ENCODE peak calls at places on chromosome 21, in ten cellular contexts. W is cardiac muscle cell, M is GM12865, S is GM10248, N is NB4, A is AG04450, R is thoracic aorta, Q is fibroblast of pulmonary artery, B is MCF 10A, J is colonic mucosa. Y is an unnamed sample.

GRCh38 chr21:21200103-21200938 is 202.1 kb downstream of the NCAM2 start:
- DNase-seq in W (peak), M (no peak), S (no peak), N (no peak), A (peak), R (peak), Q (peak), B (peak), J (peak), Y (peak)

GRCh38 chr21:43703068-43703880 is 15.7 kb upstream of the PDXK start:
- DNase-seq in W (peak), M (no peak), S (no peak), N (peak), A (no peak), R (no peak), Q (peak), B (no peak), J (peak), Y (peak)

GRCh38 chr21:31413698-31414097 is 69.6 kb upstream of the TIAM1 start:
- DNase-seq in W (no peak), M (no peak), S (no peak), N (no peak), A (no peak), R (no peak), Q (no peak), B (no peak), J (no peak), Y (no peak)

GRCh38 chr21:42554251-42554937 is 40.7 kb downstream of the SLC37A1 start:
- DNase-seq in W (no peak), M (no peak), S (no peak), N (no peak), A (no peak), R (no peak), Q (no peak), B (no peak), J (no peak), Y (no peak)

GRCh38 chr21:34936299-34936698 is 112.8 kb downstream of the RUNX1 start:
- DNase-seq in W (no peak), M (no peak), S (no peak), N (no peak), A (no peak), R (no peak), Q (no peak), B (no peak), J (no peak), Y (no peak)

GRCh38 chr21:43278359-43278758 is 109.6 kb downstream of the CRYAA start:
- DNase-seq in W (no peak), M (no peak), S (no peak), N (no peak), A (no peak), R (no peak), Q (no peak), B (no peak), J (no peak), Y (no peak)

GRCh38 chr21:42378418-42378817 is 12.1 kb upstream of the TFF1 start:
- DNase-seq in W (no peak), M (no peak), S (no peak), N (no peak), A (no peak), R (no peak), Q (no peak), B (no peak), J (no peak), Y (no peak)

GRCh38 chr21:15557925-15558324 is 171.9 kb upstream of the USP25 start:
- DNase-seq in W (no peak), M (no peak), S (no peak), N (peak), A (no peak), R (no peak), Q (no peak), B (no peak), J (no peak), Y (no peak)

GRCh38 chr21:32119389-32119788 is 159.5 kb downstream of the MIS18A start:
- DNase-seq in W (no peak), M (no peak), S (no peak), N (no peak), A (no peak), R (no peak), Q (no peak), B (no peak), J (no peak), Y (no peak)

GRCh38 chr21:14581902-14582457 is 35.9 kb upstream of the SAMSN1 start:
- DNase-seq in W (no peak), M (no peak), S (no peak), N (no peak), A (no peak), R (no peak), Q (no peak), B (no peak), J (no peak), Y (no peak)

GRCh38 chr21:43855955-43856354 is 9.1 kb upstream of the AGPAT3 start:
- DNase-seq in W (no peak), M (no peak), S (no peak), N (no peak), A (no peak), R (no peak), Q (no peak), B (no peak), J (no peak), Y (no peak)

GRCh38 chr21:27584266-27584665 is 617.4 kb upstream of the ADAMTS5 start:
- DNase-seq in W (no peak), M (no peak), S (no peak), N (no peak), A (no peak), R (no peak), Q (no peak), B (no peak), J (no peak), Y (no peak)

GRCh38 chr21:42533306-42533962 is 19.8 kb downstream of the SLC37A1 start:
- DNase-seq in W (no peak), M (no peak), S (no peak), N (no peak), A (no peak), R (no peak), Q (no peak), B (no peak), J (no peak), Y (no peak)

GRCh38 chr21:15566692-15567091 is 163.1 kb upstream of the USP25 start:
- DNase-seq in W (no peak), M (no peak), S (no peak), N (no peak), A (no peak), R (no peak), Q (no peak), B (no peak), J (no peak), Y (no peak)

GRCh38 chr21:34707876-34708325 is 39.1 kb downstream of the CLIC6 start:
- DNase-seq in W (no peak), M (peak), S (peak), N (peak), A (no peak), R (no peak), Q (no peak), B (no peak), J (no peak), Y (no peak)

GRCh38 chr21:40386301-40386911 is 460.6 kb downstream of the DSCAM start:
- DNase-seq in W (peak), M (peak), S (no peak), N (peak), A (no peak), R (no peak), Q (no peak), B (peak), J (peak), Y (peak)

GRCh38 chr21:42515708-42516502 is 2.3 kb downstream of the SLC37A1 start:
- DNase-seq in W (no peak), M (no peak), S (no peak), N (no peak), A (no peak), R (no peak), Q (no peak), B (peak), J (peak), Y (peak)

GRCh38 chr21:32131960-32132359 is 146.9 kb downstream of the MIS18A start:
- DNase-seq in W (peak), M (peak), S (no peak), N (peak), A (no peak), R (no peak), Q (peak), B (peak), J (no peak), Y (peak)

GRCh38 chr21:42279341-42279871 is 35.8 kb downstream of the TFF3 start:
- DNase-seq in W (no peak), M (no peak), S (no peak), N (no peak), A (no peak), R (no peak), Q (no peak), B (no peak), J (no peak), Y (no peak)

GRCh38 chr21:42200906-42201614 is 17.9 kb upstream of the ABCG1 start:
- DNase-seq in W (no peak), M (no peak), S (no peak), N (no peak), A (no peak), R (no peak), Q (no peak), B (no peak), J (no peak), Y (no peak)

GRCh38 chr21:36337099-36337509 is 17.1 kb downstream of the MORC3 start:
- DNase-seq in W (peak), M (no peak), S (no peak), N (no peak), A (no peak), R (no peak), Q (peak), B (peak), J (no peak), Y (peak)

GRCh38 chr21:46410516-46410915 is 48.2 kb upstream of the DIP2A start:
- DNase-seq in W (no peak), M (no peak), S (no peak), N (no peak), A (no peak), R (no peak), Q (no peak), B (no peak), J (no peak), Y (no peak)

GRCh38 chr21:37101384-37101783 is 28.3 kb downstream of the TTC3 start:
- DNase-seq in W (no peak), M (no peak), S (no peak), N (no peak), A (no peak), R (no peak), Q (peak), B (no peak), J (no peak), Y (peak)

GRCh38 chr21:43343992-43344886 is 82.7 kb downstream of the SIK1 start:
- DNase-seq in W (no peak), M (no peak), S (no peak), N (no peak), A (no peak), R (no peak), Q (no peak), B (no peak), J (peak), Y (peak)

GRCh38 chr21:15063821-15064575 is 802 bp downstream of the NRIP1 start:
- DNase-seq in W (peak), M (no peak), S (no peak), N (no peak), A (no peak), R (no peak), Q (peak), B (peak), J (peak), Y (peak)

GRCh38 chr21:23740463-23740862 is 1866.8 kb downstream of the MRPL39 start:
- DNase-seq in W (no peak), M (no peak), S (no peak), N (no peak), A (no peak), R (no peak), Q (no peak), B (peak), J (no peak), Y (no peak)

GRCh38 chr21:42309753-42310213 is 5.4 kb downstream of the TFF3 start:
- DNase-seq in W (peak), M (peak), S (peak), N (peak), A (no peak), R (no peak), Q (peak), B (peak), J (peak), Y (peak)

GRCh38 chr21:31201144-31201543 is 142.9 kb downstream of the TIAM1 start:
- DNase-seq in W (peak), M (no peak), S (no peak), N (no peak), A (no peak), R (no peak), Q (peak), B (no peak), J (no peak), Y (no peak)

GRCh38 chr21:35239811-35240219 is 190.7 kb upstream of the RUNX1 start:
- DNase-seq in W (no peak), M (no peak), S (no peak), N (peak), A (no peak), R (no peak), Q (no peak), B (no peak), J (no peak), Y (no peak)

GRCh38 chr21:41091561-41091960 is 76.4 kb upstream of the BACE2 start:
- DNase-seq in W (no peak), M (no peak), S (no peak), N (no peak), A (no peak), R (no peak), Q (no peak), B (no peak), J (no peak), Y (no peak)

GRCh38 chr21:36992671-36993070 is 13.8 kb upstream of the RIPPLY3 start:
- DNase-seq in W (no peak), M (no peak), S (no peak), N (no peak), A (no peak), R (no peak), Q (no peak), B (no peak), J (no peak), Y (no peak)

GRCh38 chr21:36087362-36088138 is 17.7 kb downstream of the CBR1 start:
- DNase-seq in W (no peak), M (no peak), S (no peak), N (no peak), A (no peak), R (no peak), Q (no peak), B (no peak), J (no peak), Y (no peak)

GRCh38 chr21:40658237-40658636 is 188.7 kb downstream of the DSCAM start:
- DNase-seq in W (no peak), M (no peak), S (no peak), N (no peak), A (no peak), R (no peak), Q (no peak), B (no peak), J (no peak), Y (no peak)

GRCh38 chr21:31310750-31311149 is 33.3 kb downstream of the TIAM1 start:
- DNase-seq in W (no peak), M (no peak), S (no peak), N (no peak), A (peak), R (no peak), Q (no peak), B (peak), J (no peak), Y (peak)

GRCh38 chr21:42061195-42061865 is 9.8 kb upstream of the UMODL1 start:
- DNase-seq in W (no peak), M (peak), S (peak), N (peak), A (no peak), R (no peak), Q (no peak), B (no peak), J (peak), Y (no peak)

GRCh38 chr21:42313501-42313969 is 1.7 kb downstream of the TFF3 start:
- DNase-seq in W (no peak), M (no peak), S (no peak), N (peak), A (no peak), R (no peak), Q (no peak), B (no peak), J (peak), Y (no peak)

GRCh38 chr21:45137612-45137937 is 63.2 kb downstream of the ADARB1 start:
- DNase-seq in W (no peak), M (no peak), S (no peak), N (no peak), A (no peak), R (no peak), Q (no peak), B (no peak), J (no peak), Y (no peak)

GRCh38 chr21:45136500-45136899 is 62.1 kb downstream of the ADARB1 start:
- DNase-seq in W (no peak), M (no peak), S (no peak), N (no peak), A (no peak), R (no peak), Q (no peak), B (no peak), J (no peak), Y (no peak)

GRCh38 chr21:45135868-45136267 is 61.5 kb downstream of the ADARB1 start:
- DNase-seq in W (no peak), M (no peak), S (no peak), N (peak), A (no peak), R (no peak), Q (no peak), B (no peak), J (no peak), Y (no peak)

GRCh38 chr21:45138199-45139002 is 64.0 kb downstream of the ADARB1 start:
- DNase-seq in W (peak), M (peak), S (peak), N (peak), A (no peak), R (peak), Q (peak), B (peak), J (peak), Y (peak)

GRCh38 chr21:45136927-45137611 is 62.7 kb downstream of the ADARB1 start:
- DNase-seq in W (peak), M (peak), S (peak), N (peak), A (peak), R (peak), Q (peak), B (peak), J (peak), Y (peak)
- TF ChIP-seq CTCF in W (peak), M (peak), S (peak), N (peak), A (peak), R (peak), Q (peak), B (peak), J (peak), Y (peak)

GRCh38 chr21:39373634-39374033 is 24.7 kb upstream of the HMGN1 start:
- DNase-seq in W (peak), M (peak), S (no peak), N (peak), A (no peak), R (no peak), Q (peak), B (peak), J (no peak), Y (peak)
- TF ChIP-seq CTCF in W (peak), M (peak), S (peak), N (no peak), A (peak), R (no peak), Q (peak), B (peak), J (peak), Y (peak)

DNA sequence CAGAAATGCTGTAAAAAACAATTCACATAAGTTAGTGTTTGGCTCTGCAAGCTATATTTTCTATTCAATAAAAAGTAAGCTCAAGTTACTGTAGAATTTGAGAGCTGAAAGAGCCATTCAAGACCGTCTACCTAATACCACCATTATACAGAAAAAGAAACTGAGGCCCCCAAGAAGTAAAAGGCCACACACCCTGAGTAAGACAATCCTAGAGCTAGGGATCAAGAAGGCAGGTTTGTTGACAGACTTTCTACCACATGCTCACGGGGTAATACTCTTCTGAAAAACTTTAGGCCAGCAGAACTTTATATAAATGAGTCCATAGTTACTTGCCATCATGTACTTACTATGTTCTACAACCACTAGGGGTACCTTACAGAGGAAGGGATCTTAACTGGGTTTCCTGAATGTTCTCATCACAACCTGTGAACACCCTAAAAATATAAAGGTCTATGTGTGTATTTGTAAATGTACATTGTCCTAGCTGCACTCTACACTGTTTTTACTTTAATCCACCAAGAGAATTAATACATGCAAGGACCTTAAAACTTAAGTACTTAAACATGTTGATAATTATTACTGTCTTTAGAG is 2.7 kb downstream of the PSMG1 start:
- DNase-seq in W (peak), M (no peak), S (no peak), N (peak), A (no peak), R (no peak), Q (no peak), B (peak), J (no peak), Y (peak)
- TF ChIP-seq CTCF in W (peak), M (peak), S (peak), N (peak), A (peak), R (no peak), Q (peak), B (peak), J (no peak), Y (peak)

DNA sequence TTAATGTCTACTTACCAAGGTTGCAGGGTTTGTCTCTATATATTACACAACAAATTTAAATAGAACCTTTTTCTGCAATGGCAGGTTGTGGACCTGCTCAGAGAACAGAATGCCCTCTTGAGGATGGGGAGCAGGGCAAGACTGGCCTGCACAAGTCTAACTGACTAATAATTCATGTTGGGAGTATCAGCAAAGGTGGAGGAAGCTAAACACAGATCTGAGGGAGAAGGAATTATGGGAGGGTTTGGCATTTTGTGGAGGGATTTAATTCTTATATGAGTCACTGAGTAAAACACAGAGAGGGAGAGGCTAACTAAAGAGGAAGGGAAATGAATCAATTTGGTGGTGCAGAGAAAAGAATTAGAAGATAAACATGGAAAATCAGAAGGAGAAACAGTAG is 40.0 kb downstream of the CLDN17 start:
- DNase-seq in W (no peak), M (no peak), S (no peak), N (no peak), A (no peak), R (no peak), Q (no peak), B (peak), J (no peak), Y (peak)
- TF ChIP-seq CTCF in W (no peak), M (no peak), S (no peak), N (no peak), A (no peak), R (no peak), Q (no peak), B (no peak), J (no peak), Y (peak)

DNA sequence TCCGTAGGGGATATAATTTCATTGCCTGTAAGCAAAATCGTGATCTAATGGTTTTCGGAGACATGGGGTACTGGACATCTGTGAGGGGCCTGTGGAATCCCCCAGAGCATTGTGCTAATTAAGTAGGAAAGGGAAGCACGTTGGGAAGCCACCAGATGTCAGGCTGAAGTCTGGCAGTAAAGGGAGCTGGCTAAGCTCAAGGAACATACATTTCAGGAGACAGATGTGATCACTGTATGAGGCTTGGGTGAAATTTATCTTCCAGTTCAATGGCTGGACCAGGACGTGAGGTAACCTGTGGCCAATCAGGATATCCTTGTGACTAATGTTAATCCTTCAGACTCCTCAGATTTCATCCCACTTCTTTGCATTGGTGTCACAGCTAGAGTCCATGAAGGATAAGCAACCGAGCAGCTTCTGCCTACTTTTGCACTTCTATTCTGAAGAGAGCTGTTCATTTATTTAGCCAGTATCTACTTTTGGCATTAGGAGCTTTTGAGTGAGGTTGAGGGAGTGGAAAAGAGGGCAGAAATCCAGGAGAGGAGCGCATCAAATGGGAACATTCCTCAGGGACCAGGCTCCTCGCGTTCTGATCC is 110.2 kb upstream of the APP start:
- DNase-seq in W (no peak), M (no peak), S (no peak), N (no peak), A (no peak), R (no peak), Q (no peak), B (peak), J (no peak), Y (peak)
- TF ChIP-seq CTCF in W (no peak), M (no peak), S (no peak), N (no peak), A (no peak), R (no peak), Q (no peak), B (no peak), J (no peak), Y (no peak)